ENCODE peak calls at places on chromosomes 13 and 19, in eight cellular contexts. O, K, L, Y, D, C, F and H are unnamed samples.

GRCh38 chr19:45468803-45469131 is 971 bp downstream of the FOSB start:
- DNase-seq in O (peak; percentile 44), K (no peak), L (no peak), Y (peak; percentile 51), D (no peak), C (peak; percentile 90), F (peak; percentile 87), H (no peak)

GRCh38 chr19:4693471-4694121 is 23.5 kb upstream of the MYDGF start:
- DNase-seq in O (no peak), K (no peak), L (no peak), Y (no peak), D (no peak), C (no peak), F (no peak), H (no peak)

GRCh38 chr13:111789420-111789819 is 277.5 kb upstream of the SOX1 start:
- DNase-seq in O (no peak), K (no peak), L (no peak), Y (no peak), D (no peak), C (peak; percentile 35), F (no peak), H (peak; percentile 18)

GRCh38 chr13:48125794-48126228 is 30.9 kb upstream of the MED4 start:
- DNase-seq in O (peak; percentile 61), K (peak; percentile 3), L (no peak), Y (peak; percentile 60), D (no peak), C (no peak), F (peak; percentile 70), H (no peak)

GRCh38 chr19:16418597-16418962 is 53.2 kb downstream of the EPS15L1 start:
- DNase-seq in O (no peak), K (no peak), L (no peak), Y (no peak), D (no peak), C (peak; percentile 52), F (no peak), H (no peak)

GRCh38 chr13:50127726-50128291 is 112.6 kb downstream of the KCNRG start:
- DNase-seq in O (no peak), K (peak; percentile 49), L (no peak), Y (no peak), D (no peak), C (no peak), F (no peak), H (peak; percentile 61)

GRCh38 chr19:19873381-19873780 is 7.7 kb downstream of the ZNF253 start:
- DNase-seq in O (peak; percentile 35), K (no peak), L (peak; percentile 35), Y (no peak), D (no peak), C (no peak), F (peak; percentile 2), H (no peak)

GRCh38 chr19:19280561-19280960 is 7.5 kb upstream of the TM6SF2 start:
- DNase-seq in O (peak; percentile 18), K (no peak), L (no peak), Y (no peak), D (no peak), C (no peak), F (peak; percentile 58), H (peak; percentile 36)

GRCh38 chr19:33705090-33705847 is 83.5 kb downstream of the CHST8 start:
- DNase-seq in O (no peak), K (no peak), L (no peak), Y (no peak), D (no peak), C (no peak), F (no peak), H (peak; percentile 76)

GRCh38 chr13:112573710-112574109 is 14.2 kb downstream of the TUBGCP3 start:
- DNase-seq in O (no peak), K (no peak), L (no peak), Y (no peak), D (no peak), C (no peak), F (no peak), H (no peak)

GRCh38 chr13:40348096-40348679 is 318.3 kb downstream of the FOXO1 start:
- DNase-seq in O (peak; percentile 39), K (no peak), L (no peak), Y (no peak), D (no peak), C (no peak), F (no peak), H (no peak)

GRCh38 chr19:33280351-33280921 is 21.9 kb downstream of the CEBPA start:
- DNase-seq in O (no peak), K (no peak), L (no peak), Y (peak; percentile 12), D (no peak), C (no peak), F (no peak), H (no peak)

GRCh38 chr19:19372656-19373416 is 32.6 kb upstream of the GATAD2A start:
- DNase-seq in O (no peak), K (no peak), L (no peak), Y (peak; percentile 65), D (peak; percentile 86), C (peak; percentile 81), F (peak; percentile 76), H (no peak)

DNA sequence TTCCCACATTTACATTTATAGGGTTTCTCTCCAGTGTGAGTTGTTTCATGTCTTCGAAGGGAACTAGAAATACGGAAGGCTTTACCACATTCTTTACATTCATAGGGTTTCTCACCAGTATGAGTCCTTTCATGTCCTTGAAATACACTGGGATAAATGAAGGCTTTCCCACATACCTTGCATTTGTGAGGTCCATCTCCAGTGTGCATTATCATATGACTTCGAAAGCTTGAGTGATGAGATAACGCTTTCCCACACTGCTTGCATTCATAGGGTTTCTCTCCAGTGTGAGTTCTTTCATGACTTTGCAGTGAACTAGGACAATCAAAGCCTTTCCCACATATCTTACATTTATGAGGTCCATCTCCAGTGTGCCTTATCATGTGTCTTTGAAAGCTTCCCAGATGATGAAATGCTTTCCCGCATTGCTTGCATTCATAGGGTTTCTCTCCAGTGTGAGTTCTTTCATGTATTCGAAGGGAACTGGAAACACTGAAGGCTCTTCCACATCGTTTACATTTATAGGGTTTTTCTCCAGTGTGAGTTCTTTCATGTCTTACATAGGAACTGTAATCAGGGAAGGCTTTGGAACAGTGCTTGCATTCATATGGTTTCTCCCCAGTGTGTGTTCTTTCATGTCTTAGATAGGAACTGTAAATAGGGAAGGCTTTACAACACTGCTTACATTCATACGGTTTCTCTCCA is 15.1 kb downstream of the ZNF442 start:
- DNase-seq in O (no peak), K (no peak), L (no peak), Y (no peak), D (no peak), C (no peak), F (no peak), H (no peak)
- H3K4me3 ChIP-seq in O (no peak overlapping the region), K (no peak overlapping the region), L (no peak overlapping the region), Y (no peak overlapping the region), D (no peak overlapping the region), C (no peak overlapping the region), F (no peak overlapping the region), H (no peak overlapping the region)

GRCh38 chr19:55441692-55442321 is 1.3 kb downstream of the SHISA7 start:
- DNase-seq in O (no peak), K (no peak), L (no peak), Y (no peak), D (no peak), C (no peak), F (no peak), H (peak; percentile 96)
- H3K27me3 ChIP-seq in O (peaks cover 44% of the 10 kb centered on the region), K (peaks cover 90% of the 10 kb centered on the region), L (peaks cover 31% of the 10 kb centered on the region), Y (peaks cover 55% of the 10 kb centered on the region), D (peaks cover 95% of the 10 kb centered on the region), C (no peaks in the 10 kb centered on the region), F (peaks cover 33% of the 10 kb centered on the region), H (peaks cover 83% of the 10 kb centered on the region)

DNA sequence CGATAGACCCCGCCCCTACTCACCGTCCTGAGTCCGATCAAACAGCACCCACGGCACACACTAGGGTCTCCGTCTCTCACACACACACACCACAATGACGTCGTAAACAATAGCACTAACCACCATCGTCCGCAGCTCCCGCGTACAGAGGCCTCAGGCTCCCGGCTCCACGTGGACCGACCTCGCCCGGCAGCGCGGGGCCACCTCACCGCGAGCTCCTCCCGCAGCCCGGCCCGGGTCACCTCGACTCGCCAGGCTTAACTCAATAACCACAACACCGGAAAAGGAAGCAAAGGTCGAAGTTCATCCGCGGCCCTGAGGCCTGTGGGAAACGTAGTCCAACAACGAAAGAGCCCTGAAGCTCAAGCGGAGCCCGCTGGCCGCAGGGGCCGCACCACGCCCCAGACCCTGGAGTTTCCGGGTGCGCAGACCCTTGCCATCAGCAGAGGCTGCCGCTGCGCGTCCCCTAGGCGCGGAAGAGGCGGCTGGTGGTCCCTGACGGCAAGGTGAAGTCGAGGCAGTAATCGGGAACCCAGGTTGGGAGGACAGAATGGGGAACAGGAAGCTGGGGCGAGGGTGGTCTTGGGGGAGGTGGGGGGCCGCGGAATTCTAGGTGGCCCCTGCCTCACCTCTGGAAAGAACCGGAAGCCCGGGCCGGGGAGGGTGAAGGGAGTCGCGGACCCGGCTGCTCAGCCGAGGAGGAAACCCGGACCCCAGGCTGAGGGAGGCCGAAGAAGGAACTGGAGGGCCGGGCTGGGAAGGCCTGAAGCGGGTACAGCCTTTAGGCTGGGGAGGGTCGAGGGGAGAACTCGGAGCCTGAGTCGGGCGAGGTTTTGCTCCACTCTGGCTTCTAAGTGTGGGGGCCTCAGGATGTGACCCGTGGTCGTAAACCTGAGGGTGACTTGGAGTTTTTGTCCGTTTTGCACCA is at the start of gene ZNF529:
- DNase-seq in O (peak; percentile 90), K (peak; percentile 96), L (peak; percentile 87), Y (peak; percentile 94), D (peak; percentile 90), C (peak; percentile 96), F (peak; percentile 94), H (peak; percentile 93)
- H3K36me3 ChIP-seq in O (peaks cover 2% of the 10 kb centered on the region), K (peaks cover 7% of the 10 kb centered on the region), L (peaks cover 9% of the 10 kb centered on the region), Y (peaks cover 9% of the 10 kb centered on the region), D (no peaks in the 10 kb centered on the region), C (peaks cover 69% of the 10 kb centered on the region), F (peaks cover 12% of the 10 kb centered on the region), H (peaks cover 6% of the 10 kb centered on the region)

DNA sequence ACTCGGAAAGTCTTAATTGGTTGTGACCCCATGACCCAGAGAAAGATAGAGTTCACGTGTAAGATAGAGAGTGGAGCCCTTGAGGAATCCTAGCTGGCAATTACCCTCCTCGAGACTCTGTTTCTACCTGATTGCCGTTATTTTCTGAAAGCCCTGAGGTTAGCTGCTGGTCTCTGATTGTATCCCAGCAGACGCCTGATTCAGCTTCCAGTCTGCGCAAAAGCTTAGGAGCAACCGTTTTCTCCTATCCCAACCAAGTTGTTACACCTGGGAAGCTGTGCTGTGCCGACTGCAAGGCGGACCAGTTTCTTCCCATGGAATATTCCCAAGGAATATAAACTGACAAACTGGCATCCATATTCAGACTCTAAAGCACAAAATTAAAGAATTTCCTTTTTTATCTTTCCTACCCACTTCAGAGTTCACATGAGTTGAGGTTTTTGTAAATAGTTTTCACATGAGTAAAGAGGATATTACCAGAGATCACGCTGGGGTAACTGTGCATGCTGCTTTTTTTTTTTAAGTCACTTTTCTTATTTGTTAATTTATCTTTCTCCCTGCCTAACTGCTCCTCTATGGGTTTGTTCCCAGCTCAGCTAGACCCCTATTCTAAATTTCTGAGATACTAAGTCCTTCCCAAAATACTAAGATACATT is 1.5 kb upstream of the TRPC4 start:
- DNase-seq in O (peak; percentile 81), K (no peak), L (peak; percentile 39), Y (no peak), D (no peak), C (no peak), F (peak; percentile 78), H (peak; percentile 24)
- H3K4me3 ChIP-seq in O (no peak overlapping the region), K (no peak overlapping the region), L (no peak overlapping the region), Y (no peak overlapping the region), D (no peak overlapping the region), C (no peak overlapping the region), F (peak overlapping the region; percentile 90), H (no peak overlapping the region)